ENCODE peak calls at places on chromosomes 6 and 20, in six cellular contexts. O, Y, A, R, B and P are unnamed samples.

GRCh38 chr6:129102741-129103140 is 219.8 kb downstream of the LAMA2 start:
- ATAC-seq in B (no peak), R (no peak), O (peak), A (no peak), Y (no peak), P (peak)

GRCh38 chr6:44084231-44085014 is 42.8 kb downstream of the MRPL14 start:
- ATAC-seq in O (no peak), B (no peak), R (peak), A (peak), Y (peak), P (no peak)

GRCh38 chr6:7196019-7196402 is 88.2 kb downstream of the RREB1 start:
- ATAC-seq in Y (peak), A (peak), R (no peak), O (peak), B (no peak), P (no peak)

GRCh38 chr20:23446505-23446904 is 6.2 kb downstream of the CST11 start:
- ATAC-seq in O (no peak), A (peak), Y (peak), R (peak), B (peak), P (no peak)

GRCh38 chr20:51136326-51136725 is 113.4 kb upstream of the KCNG1 start:
- ATAC-seq in B (no peak), A (no peak), Y (no peak), R (no peak), O (no peak), P (no peak)

GRCh38 chr20:40493071-40493470 is 196.0 kb downstream of the MAFB start:
- ATAC-seq in O (no peak), A (no peak), R (no peak), B (no peak), Y (no peak), P (no peak)

GRCh38 chr6:20630136-20630535 is 95.9 kb downstream of the CDKAL1 start:
- ATAC-seq in Y (no peak), O (no peak), B (no peak), A (no peak), R (no peak), P (no peak)

GRCh38 chr6:116511424-116512131 is at the start of gene CALHM5:
- ATAC-seq in O (peak), A (peak), Y (peak), R (peak), B (no peak), P (peak)

GRCh38 chr6:105744815-105745214 is 341.3 kb upstream of the PRDM1 start:
- ATAC-seq in B (no peak), Y (no peak), R (no peak), A (no peak), O (no peak), P (no peak)

GRCh38 chr6:125170376-125170775 is 16.8 kb downstream of the TPD52L1 start:
- ATAC-seq in A (no peak), R (no peak), B (no peak), O (peak), Y (peak), P (peak)

GRCh38 chr6:14984454-14984853 is 261.4 kb upstream of the JARID2 start:
- ATAC-seq in O (peak), A (no peak), B (no peak), R (no peak), Y (peak), P (peak)

GRCh38 chr20:58888521-58889333 is 36.2 kb downstream of the GNAS start:
- ATAC-seq in O (peak), R (peak), A (peak), B (peak), Y (peak), P (peak)
- TF ChIP-seq POLR2AphosphoS5 in O (peak), R (peak), A (peak), B (peak), Y (peak), P (peak)

GRCh38 chr20:43463133-43463863 is 5.6 kb downstream of the SRSF6 start:
- ATAC-seq in R (no peak), B (peak), A (no peak), O (no peak), Y (no peak), P (no peak)

GRCh38 chr20:43462369-43463132 is 4.9 kb downstream of the SRSF6 start:
- ATAC-seq in A (no peak), R (no peak), Y (no peak), O (no peak), B (no peak), P (no peak)

GRCh38 chr20:43461894-43462293 is 4.2 kb downstream of the SRSF6 start:
- ATAC-seq in Y (no peak), O (no peak), B (no peak), A (no peak), R (no peak), P (no peak)

GRCh38 chr20:43465625-43465943 is 7.9 kb downstream of the SRSF6 start:
- ATAC-seq in B (no peak), Y (peak), A (peak), O (no peak), R (peak), P (no peak)

GRCh38 chr20:43463864-43464785 is 6.4 kb downstream of the SRSF6 start:
- ATAC-seq in A (no peak), B (no peak), Y (peak), R (no peak), O (no peak), P (no peak)
- TF ChIP-seq POLR2A in A (peak), B (no peak), Y (peak), R (no peak), O (no peak), P (no peak)

DNA sequence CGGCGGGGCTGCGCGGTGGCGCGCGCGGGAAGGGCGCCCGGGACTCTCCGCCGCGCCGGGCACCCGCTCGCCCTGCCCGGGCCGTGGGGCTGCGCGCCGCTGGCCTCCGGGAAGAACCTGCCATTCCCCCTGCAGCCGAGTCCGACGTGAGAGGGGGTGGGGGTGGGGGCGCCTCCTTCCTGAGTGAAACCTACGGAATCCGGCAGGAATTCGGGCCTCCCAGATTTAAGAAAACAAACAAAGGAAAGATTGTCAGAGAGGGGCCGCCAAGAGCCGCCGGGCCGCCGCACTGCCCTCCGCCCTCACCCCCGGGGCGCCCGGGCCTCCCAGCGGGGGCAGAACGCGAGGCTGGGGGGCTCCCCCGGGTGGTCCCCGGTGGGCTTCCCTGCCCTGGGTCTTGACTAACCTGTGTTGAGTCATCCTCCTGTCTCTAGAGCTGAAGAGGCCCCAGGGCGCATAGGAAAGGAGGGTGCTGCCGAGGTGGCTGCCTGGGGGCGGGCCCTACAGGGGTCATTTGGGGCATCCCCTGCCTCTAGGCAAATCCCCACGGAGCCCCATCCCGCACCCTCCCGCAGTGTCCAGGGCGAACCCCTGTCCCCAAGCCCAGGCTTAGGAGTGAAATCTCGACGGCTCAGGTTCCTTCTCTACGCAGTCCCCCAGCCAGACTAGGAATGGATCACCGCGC is 42.2 kb upstream of the FOXP4 start:
- ATAC-seq in A (peak), Y (no peak), R (peak), B (peak), O (peak), P (no peak)
- H3K4me3 ChIP-seq in A (peak), Y (no peak), R (peak), B (peak), O (peak), P (peak)

GRCh38 chr20:53847118-53847842 is 223.1 kb downstream of the BCAS1 start:
- ATAC-seq in O (peak), R (no peak), B (peak), A (no peak), Y (no peak), P (no peak)
- TF ChIP-seq POLR2AphosphoS5 in O (no peak), R (no peak), B (no peak), A (no peak), Y (no peak), P (no peak)

DNA sequence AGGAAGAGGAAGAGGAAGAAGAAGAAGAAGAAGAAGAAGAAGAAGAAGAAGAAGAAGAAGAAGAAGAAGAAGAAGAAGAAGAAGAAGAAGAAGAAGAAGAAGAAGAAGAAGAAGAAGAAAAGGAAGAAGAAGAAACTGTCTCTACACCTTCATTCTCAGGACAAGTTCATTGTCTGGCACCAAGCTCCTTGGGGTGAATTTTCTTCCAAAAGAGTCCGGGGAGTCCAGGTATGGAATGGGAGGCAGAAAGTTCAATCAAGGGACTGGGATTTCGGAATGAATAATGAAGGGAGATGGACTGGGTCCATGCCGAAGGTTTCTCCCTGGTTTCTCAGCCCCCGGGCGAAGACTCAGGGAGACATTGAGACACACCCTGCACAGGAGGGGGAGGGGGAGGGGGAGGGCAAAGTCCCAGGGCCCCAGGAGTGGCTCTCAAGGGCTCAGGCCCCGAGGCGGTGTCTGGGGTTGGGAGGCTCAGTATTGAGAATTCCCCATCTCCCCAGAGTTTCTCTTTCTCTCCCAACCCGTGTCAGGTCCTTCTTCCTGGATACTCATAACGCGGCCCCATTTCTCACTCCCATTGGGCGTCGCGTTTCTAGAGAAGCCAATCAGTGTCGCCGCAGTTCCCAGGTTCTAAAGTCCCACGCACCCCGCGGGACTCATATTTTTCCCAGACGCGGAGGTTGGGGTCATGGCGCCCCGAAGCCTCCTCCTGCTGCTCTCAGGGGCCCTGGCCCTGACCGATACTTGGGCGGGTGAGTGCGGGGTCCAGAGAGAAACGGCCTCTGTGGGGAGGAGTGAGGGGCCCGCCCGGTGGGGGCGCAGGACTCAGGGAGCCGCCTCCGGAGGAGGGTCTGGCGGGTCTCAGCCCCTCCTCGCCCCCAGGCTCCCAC is at the start of gene HLA-F:
- ATAC-seq in A (peak), Y (no peak), O (peak), B (peak), R (peak), P (peak)
- TF ChIP-seq POLR2A in A (no peak), Y (no peak), O (no peak), B (peak), R (no peak), P (peak)